ENCODE peak calls at places on chromosomes 4 and X, in eight cellular contexts. Y, S, F, E, L, X, N and J are unnamed samples.

GRCh38 chrX:122878269-122878668 is 305.8 kb upstream of the GRIA3 start:
- DNase-seq in X (no peak), N (no peak), Y (no peak), F (no peak), S (no peak), L (no peak), E (no peak), J (no peak)

GRCh38 chr4:169252339-169253086 is 18.2 kb downstream of the SH3RF1 start:
- DNase-seq in S (no peak), N (peak; percentile 51), L (no peak), X (no peak), E (no peak), Y (no peak), F (no peak), J (no peak)

GRCh38 chr4:29310252-29310651 is 1409.9 kb upstream of the PCDH7 start:
- DNase-seq in S (no peak), F (no peak), Y (no peak), L (no peak), N (peak; percentile 28), X (no peak), E (no peak), J (no peak)

GRCh38 chr4:7157140-7157488 is 35.2 kb upstream of the SORCS2 start:
- DNase-seq in F (no peak), E (no peak), S (no peak), N (no peak), X (no peak), L (no peak), Y (no peak), J (no peak)

GRCh38 chrX:97597954-97598353 is 714.2 kb downstream of the RPA4 start:
- DNase-seq in X (no peak), F (no peak), L (no peak), S (no peak), Y (no peak), E (no peak), N (no peak), J (no peak)

GRCh38 chr4:1044469-1045192 is 33.2 kb downstream of the FGFRL1 start:
- DNase-seq in L (no peak), N (no peak), S (no peak), E (no peak), X (no peak), Y (no peak), F (peak; percentile 13), J (no peak)

GRCh38 chr4:84263415-84263814 is 235.7 kb downstream of the NKX6-1 start:
- DNase-seq in E (no peak), F (no peak), L (no peak), S (no peak), Y (no peak), N (no peak), X (no peak), J (no peak)

GRCh38 chr4:65337371-65337770 is 332.9 kb downstream of the EPHA5 start:
- DNase-seq in F (no peak), Y (no peak), N (no peak), S (no peak), X (no peak), L (no peak), E (no peak), J (no peak)

GRCh38 chrX:121308276-121308805 is 260.9 kb downstream of the GLUD2 start:
- DNase-seq in E (no peak), F (peak; percentile 14), N (no peak), Y (no peak), S (peak; percentile 10), X (peak; percentile 8), L (peak; percentile 23), J (peak; percentile 23)

GRCh38 chrX:55867254-55867653 is 149.7 kb downstream of the RRAGB start:
- DNase-seq in Y (no peak), S (no peak), E (no peak), X (no peak), N (peak; percentile 2), L (no peak), F (no peak), J (no peak)

GRCh38 chr4:69576251-69576877 is 63.1 kb downstream of the UGT2A2 start:
- DNase-seq in N (no peak), S (no peak), L (no peak), E (no peak), Y (no peak), F (no peak), X (no peak), J (no peak)

GRCh38 chrX:43166874-43167273 is 388.9 kb upstream of the PPP1R2C start:
- DNase-seq in E (no peak), X (no peak), F (no peak), L (no peak), S (no peak), Y (no peak), N (no peak), J (no peak)

GRCh38 chrX:132412208-132412607 is 76.6 kb downstream of the MBNL3 start:
- DNase-seq in X (no peak), Y (no peak), E (no peak), N (no peak), L (no peak), F (no peak), S (no peak), J (no peak)

DNA sequence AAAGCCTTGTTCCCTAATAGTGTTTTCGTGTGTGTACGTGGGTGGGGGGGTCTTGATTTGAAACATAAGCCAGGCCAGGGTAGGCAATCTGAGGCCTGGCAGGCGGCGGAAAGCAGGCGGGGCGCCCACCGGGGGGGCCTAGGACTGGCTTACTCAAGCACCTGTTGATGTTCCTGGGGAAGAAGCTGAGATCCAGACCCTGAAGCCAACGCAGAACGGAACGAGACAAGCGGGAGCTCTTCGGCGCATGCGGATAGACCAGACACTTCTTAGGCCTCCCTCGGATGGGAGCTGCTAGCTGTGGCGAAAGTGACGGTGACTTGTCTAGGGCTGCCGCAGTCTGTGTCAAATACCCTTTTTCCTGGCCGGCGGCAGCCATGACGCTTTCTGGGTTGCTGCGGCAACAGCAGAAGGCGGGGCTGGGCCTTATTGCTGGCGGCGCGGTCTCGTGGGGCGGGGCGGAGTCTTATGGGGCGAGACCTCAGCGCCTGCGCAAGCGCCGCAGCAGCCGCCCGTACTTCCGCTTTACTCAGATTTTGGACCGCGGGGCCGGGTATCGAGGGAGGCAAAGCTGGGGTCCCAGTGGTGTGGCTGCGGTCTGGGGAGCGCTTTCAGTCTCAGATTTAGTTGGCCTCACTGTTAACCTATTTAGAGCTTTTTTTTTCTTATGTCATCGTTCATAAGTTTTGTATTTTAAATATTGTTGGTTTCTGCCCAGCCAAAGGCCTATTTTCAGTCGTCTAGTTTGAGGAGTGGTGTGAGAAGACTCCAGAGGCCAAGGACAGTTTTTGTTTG is at the start of gene SPATA4:
- DNase-seq in S (peak; percentile 73), Y (peak; percentile 96), E (peak; percentile 81), L (peak; percentile 90), N (peak; percentile 89), X (peak; percentile 95), F (peak; percentile 95), J (peak; percentile 64)
- TF ChIP-seq POLR2A in S (peak; percentile 41), Y (peak; percentile 75), E (no peak), L (no peak), N (peak; percentile 81), X (peak; percentile 43), F (peak; percentile 45), J (peak; percentile 64)

GRCh38 chr4:99321241-99322191 is at the start of gene ADH1B:
- DNase-seq in X (no peak), L (no peak), N (no peak), S (no peak), Y (no peak), F (no peak), E (no peak), J (no peak)
- TF ChIP-seq POLR2A in X (peak; percentile 41), L (peak; percentile 23), N (no peak), S (no peak), Y (no peak), F (peak; percentile 60), E (no peak), J (no peak)

GRCh38 chrX:150508461-150509367 is 59.7 kb upstream of the MTM1 start:
- DNase-seq in E (no peak), F (peak; percentile 52), S (no peak), N (peak; percentile 10), X (peak; percentile 19), Y (peak; percentile 48), L (peak; percentile 42), J (no peak)

GRCh38 chrX:150508018-150508417 is 60.4 kb upstream of the MTM1 start:
- DNase-seq in N (no peak), E (no peak), X (no peak), Y (no peak), S (no peak), L (no peak), F (no peak), J (no peak)

GRCh38 chrX:150506486-150506885 is 61.9 kb upstream of the MTM1 start:
- DNase-seq in N (no peak), Y (no peak), S (no peak), F (no peak), E (no peak), L (no peak), X (no peak), J (no peak)

GRCh38 chrX:150506020-150506419 is 62.4 kb upstream of the MTM1 start:
- DNase-seq in E (no peak), L (no peak), N (no peak), Y (no peak), X (no peak), F (no peak), S (no peak), J (no peak)

DNA sequence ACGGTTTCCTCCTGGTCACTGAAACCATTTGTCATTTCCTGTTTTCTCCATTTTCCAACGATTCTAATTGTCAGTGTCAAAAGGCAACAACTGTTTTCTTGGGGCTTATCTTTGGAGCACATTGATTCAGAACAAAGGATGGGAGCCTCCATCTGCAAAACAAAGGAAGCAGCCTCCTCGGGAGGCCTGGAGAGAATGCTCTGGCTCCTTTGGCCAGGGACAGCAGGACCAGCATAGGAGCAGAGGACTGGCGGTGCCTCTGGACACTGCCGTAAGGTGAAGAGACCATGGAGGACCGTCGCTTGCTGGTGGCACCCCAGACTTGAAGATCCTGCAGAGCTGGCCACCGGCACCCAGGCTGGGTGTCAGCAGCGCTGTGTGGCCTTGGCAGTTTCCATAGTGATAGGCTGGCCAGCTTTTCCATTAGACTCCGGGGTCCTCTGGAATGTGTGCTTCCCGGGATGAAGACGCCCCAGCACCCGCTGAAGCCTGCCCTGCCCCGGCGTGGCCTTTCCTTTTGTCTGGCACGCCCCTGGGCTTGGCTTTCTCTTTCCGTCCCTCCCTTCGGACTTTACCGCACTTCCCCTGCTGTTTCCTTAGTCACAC is 61.1 kb upstream of the MTM1 start:
- DNase-seq in X (peak; percentile 32), S (no peak), F (peak; percentile 38), E (no peak), N (no peak), Y (no peak), L (peak; percentile 18), J (no peak)
- TF ChIP-seq POLR2A in X (no peak), S (no peak), F (no peak), E (no peak), N (no peak), Y (no peak), L (no peak), J (no peak)

DNA sequence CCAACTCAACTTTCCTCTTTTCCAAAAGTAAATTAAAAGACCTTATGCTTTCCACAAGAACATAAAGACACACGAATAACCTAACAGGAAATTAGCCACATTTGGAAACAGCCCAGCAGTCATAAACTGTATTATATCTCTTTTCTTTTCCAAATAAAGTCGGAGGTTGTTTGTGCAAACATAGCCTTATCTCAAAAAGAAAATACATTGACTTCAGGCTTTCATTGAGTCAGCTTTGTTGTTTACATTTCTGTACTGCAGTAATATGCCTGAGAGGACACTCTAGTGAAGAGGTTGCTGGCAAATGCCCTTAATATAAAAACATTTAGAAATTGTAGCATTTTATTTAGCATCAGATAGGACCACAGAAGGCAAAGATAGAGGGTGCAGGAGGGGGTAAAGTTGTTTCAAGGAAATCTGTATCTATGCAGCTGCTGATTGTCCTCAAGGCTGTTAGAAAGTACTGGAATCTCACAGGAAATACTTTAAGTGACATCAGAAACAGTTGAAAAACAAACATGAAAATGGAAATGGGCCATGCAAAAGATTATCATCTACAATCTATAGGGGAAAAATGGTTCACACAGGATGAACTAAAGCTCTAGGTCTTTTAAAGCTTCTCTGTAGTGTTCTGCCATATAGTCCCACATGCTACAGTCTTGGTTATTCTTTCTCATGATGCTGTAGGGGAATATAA is 14.5 kb downstream of the LNX1 start:
- DNase-seq in L (no peak), Y (no peak), E (no peak), X (no peak), F (no peak), N (peak; percentile 90), S (no peak), J (no peak)
- TF ChIP-seq POLR2A in L (no peak), Y (no peak), E (no peak), X (no peak), F (no peak), N (no peak), S (no peak), J (no peak)